ENCODE peak calls at places on chromosomes 5 and 9, in four cellular contexts. H is K562, A is SK-N-SH, R is HepG2. E is an unnamed sample.
A peak's percentile ranks its signal among the peaks of the same experiment; 100 is the strongest.

GRCh38 chr5:68087866-68088265 is 127.7 kb upstream of the PIK3R1 start:
- DNase-seq in H (no peak), A (no peak), R (no peak), E (no peak)

GRCh38 chr5:124843596-124843899 is 97.1 kb upstream of the ZNF608 start:
- DNase-seq in H (no peak), A (no peak), R (no peak), E (no peak)

GRCh38 chr5:178537467-178538381 is 52.5 kb downstream of the COL23A1 start:
- DNase-seq in H (no peak), A (no peak), R (no peak), E (no peak)

GRCh38 chr9:83473488-83473971 is 64.7 kb downstream of the FRMD3 start:
- DNase-seq in H (no peak), A (no peak), R (no peak), E (peak; percentile 28)

GRCh38 chr9:93173365-93174150 is 10.4 kb upstream of the WNK2 start:
- DNase-seq in H (no peak), A (no peak), R (no peak), E (no peak)

GRCh38 chr5:33072700-33073099 is 361.6 kb downstream of the NPR3 start:
- DNase-seq in H (no peak), A (no peak), R (no peak), E (no peak)

GRCh38 chr5:7728076-7728475 is 122.9 kb downstream of the CFAP90 start:
- DNase-seq in H (no peak), A (no peak), R (no peak), E (no peak)

GRCh38 chr5:146947181-146947941 is 68.8 kb upstream of the PPP2R2B start:
- DNase-seq in H (peak; percentile 16), A (peak; percentile 21), R (no peak), E (no peak)

GRCh38 chr5:168401880-168402279 is 84.4 kb upstream of the RARS1 start:
- DNase-seq in H (no peak), A (no peak), R (no peak), E (no peak)

GRCh38 chr5:138659561-138659960 is 84.4 kb upstream of the HSPA9 start:
- DNase-seq in H (no peak), A (no peak), R (no peak), E (no peak)

GRCh38 chr9:93598647-93599241 is 22.4 kb downstream of the PHF2 start:
- DNase-seq in H (no peak), A (no peak), R (no peak), E (no peak)

GRCh38 chr9:35673132-35673997 is at the start of gene CA9:
- DNase-seq in H (no peak), A (no peak), R (peak; percentile 25), E (no peak)

GRCh38 chr9:136117291-136118060 is 1.2 kb downstream of the TMEM250 start:
- DNase-seq in H (peak; percentile 56), A (peak; percentile 59), R (peak; percentile 61), E (no peak)

GRCh38 chr5:50441479-50441815 is 359 bp upstream of the EMB start:
- DNase-seq in H (no peak), A (no peak), R (no peak), E (no peak)

GRCh38 chr9:107612136-107612535 is 122.6 kb upstream of the KLF4 start:
- DNase-seq in H (no peak), A (no peak), R (no peak), E (no peak)

GRCh38 chr5:6342689-6343315 is 35.5 kb downstream of the MED10 start:
- DNase-seq in H (no peak), A (no peak), R (no peak), E (no peak)

GRCh38 chr5:1516615-1517601 is 6.9 kb downstream of the LPCAT1 start:
- DNase-seq in H (no peak), A (no peak), R (peak; percentile 16), E (no peak)

GRCh38 chr9:82987790-82988189 is 75.2 kb downstream of the RASEF start:
- DNase-seq in H (no peak), A (no peak), R (no peak), E (no peak)

GRCh38 chr5:10335711-10336470 is 17.6 kb upstream of the MARCHF6 start:
- DNase-seq in H (no peak), A (no peak), R (peak; percentile 28), E (no peak)

GRCh38 chr5:154220625-154221024 is 30.1 kb downstream of the GALNT10 start:
- DNase-seq in H (no peak), A (no peak), R (no peak), E (no peak)

GRCh38 chr9:35728041-35728971 is 3.7 kb downstream of the TLN1 start:
- DNase-seq in H (peak; percentile 62), A (no peak), R (peak; percentile 91), E (no peak)

GRCh38 chr5:125266106-125266505 is 519.7 kb upstream of the ZNF608 start:
- DNase-seq in H (no peak), A (no peak), R (no peak), E (no peak)

GRCh38 chr9:92660266-92660665 is 9.7 kb downstream of the IPPK start:
- DNase-seq in H (no peak), A (no peak), R (no peak), E (no peak)

GRCh38 chr5:89279458-89280036 is 396.6 kb upstream of the MEF2C start:
- DNase-seq in H (peak; percentile 34), A (no peak), R (no peak), E (peak; percentile 31)

GRCh38 chr9:120394058-120394669 is 185.8 kb downstream of the CDK5RAP2 start:
- DNase-seq in H (no peak), A (no peak), R (peak; percentile 27), E (no peak)

GRCh38 chr5:2995667-2996066 is 244.2 kb upstream of the IRX2 start:
- DNase-seq in H (no peak), A (no peak), R (no peak), E (no peak)

GRCh38 chr5:62901001-62901400 is 322.4 kb downstream of the LRRC70 start:
- DNase-seq in H (no peak), A (no peak), R (no peak), E (no peak)

DNA sequence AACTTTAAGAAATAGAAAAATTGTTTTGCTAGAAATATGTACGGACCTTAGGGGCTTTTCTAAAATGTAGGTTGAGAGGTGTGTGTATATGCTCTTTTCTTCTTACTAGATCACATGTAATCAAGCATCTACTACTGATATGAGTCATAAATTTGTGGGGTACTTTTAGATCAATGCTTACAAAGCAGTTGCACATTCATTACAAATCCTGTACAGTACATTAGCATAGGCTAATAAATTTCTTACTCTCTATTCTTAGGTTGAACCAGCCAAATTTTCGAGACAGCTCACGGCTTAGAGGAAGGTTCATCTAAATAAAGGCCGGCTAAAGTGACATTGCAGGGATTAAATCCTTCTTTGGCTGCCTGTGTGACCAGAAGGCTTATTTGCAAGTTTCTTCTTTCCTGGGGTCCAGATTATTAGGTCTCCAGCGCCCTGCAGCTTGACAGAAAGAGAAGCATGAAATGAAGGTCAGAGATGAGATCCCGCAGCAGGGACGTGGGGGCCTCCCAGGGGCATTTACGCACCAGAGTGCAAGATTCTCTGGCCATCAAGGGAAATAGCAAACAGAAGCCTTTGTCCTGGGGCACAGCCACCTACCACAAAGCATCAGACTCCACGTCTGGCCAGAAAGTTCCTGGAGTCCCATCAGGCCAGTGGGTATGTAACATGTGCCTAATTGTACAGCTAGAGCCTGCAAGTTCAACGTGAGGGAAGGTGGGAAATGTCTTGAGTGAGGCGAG is 53.0 kb downstream of the NIM1K start:
- DNase-seq in H (no peak), A (no peak), R (no peak), E (peak; percentile 57)
- TF ChIP-seq RFX5 in H (no peak), A (no peak), R (no peak), E (no peak)

GRCh38 chr5:73352789-73353188 is 95.8 kb downstream of the FOXD1 start:
- DNase-seq in H (no peak), A (no peak), R (no peak), E (no peak)

GRCh38 chr5:73355083-73355482 is 93.5 kb downstream of the FOXD1 start:
- DNase-seq in H (no peak), A (no peak), R (no peak), E (no peak)

GRCh38 chr5:73354406-73354805 is 94.2 kb downstream of the FOXD1 start:
- DNase-seq in H (no peak), A (no peak), R (no peak), E (no peak)

GRCh38 chr5:73359395-73359794 is 89.2 kb downstream of the FOXD1 start:
- DNase-seq in H (no peak), A (no peak), R (no peak), E (no peak)

DNA sequence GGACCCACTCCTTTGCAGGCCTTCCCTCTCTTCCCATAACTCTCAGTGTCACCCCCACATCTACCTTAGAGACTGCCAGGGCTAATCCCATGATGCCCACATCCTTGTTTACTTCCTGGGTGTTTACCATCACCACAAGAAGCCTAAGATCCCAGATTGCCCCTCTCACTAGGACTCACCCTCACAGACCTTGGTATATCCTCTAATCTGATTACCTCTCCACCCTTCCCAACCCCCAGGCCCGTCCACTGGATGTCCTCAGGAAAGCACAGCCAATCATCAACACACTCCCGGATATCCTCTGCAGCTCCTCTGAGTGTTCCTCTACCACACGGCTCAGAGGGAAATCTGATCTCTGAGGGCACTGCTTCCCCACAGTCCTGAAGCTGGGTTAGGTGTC is 91.0 kb downstream of the FOXD1 start:
- DNase-seq in H (no peak), A (no peak), R (no peak), E (no peak)
- TF ChIP-seq FOXM1 in H (no peak), A (no peak), R (no peak), E (no peak)

GRCh38 chr5:109844148-109844547 is 154.4 kb downstream of the MAN2A1 start:
- DNase-seq in H (peak; percentile 18), A (no peak), R (no peak), E (no peak)
- TF ChIP-seq RFX5 in H (no peak), A (no peak), R (no peak), E (no peak)

GRCh38 chr5:135977375-135977928 is 22.7 kb upstream of the LECT2 start:
- DNase-seq in H (peak; percentile 67), A (no peak), R (no peak), E (no peak)
- TF ChIP-seq FOXM1 in H (no peak), A (no peak), R (no peak), E (no peak)

DNA sequence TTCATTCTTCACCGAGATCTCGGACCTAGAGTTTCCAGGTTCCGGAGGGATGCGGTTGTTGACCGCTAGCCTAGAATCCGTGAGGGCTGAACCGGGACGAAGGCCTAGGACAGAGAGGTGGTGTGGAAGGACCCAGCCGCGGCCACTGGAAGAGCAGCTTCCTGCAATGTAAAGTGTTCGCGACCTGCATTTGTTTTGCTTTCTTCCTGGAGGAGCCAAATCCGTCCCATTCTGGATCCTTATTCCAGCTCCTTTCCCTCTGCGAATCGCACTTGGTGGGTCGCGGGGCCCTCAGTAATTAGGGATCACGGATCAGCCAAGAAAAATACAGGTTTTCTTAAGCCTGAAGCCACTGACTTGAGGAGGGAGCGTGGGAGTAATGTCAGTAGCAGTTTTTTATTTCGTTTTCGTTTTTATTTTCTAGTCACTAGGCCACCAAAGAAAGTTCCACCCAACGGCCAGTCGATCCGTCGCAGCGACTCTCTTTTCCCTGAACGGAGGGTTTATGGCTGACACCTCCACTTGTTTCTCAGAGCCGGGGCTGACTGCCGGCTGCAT is 48.6 kb downstream of the ANXA2R start:
- DNase-seq in H (no peak), A (no peak), R (no peak), E (no peak)
- TF ChIP-seq RFX5 in H (no peak), A (no peak), R (no peak), E (no peak)

DNA sequence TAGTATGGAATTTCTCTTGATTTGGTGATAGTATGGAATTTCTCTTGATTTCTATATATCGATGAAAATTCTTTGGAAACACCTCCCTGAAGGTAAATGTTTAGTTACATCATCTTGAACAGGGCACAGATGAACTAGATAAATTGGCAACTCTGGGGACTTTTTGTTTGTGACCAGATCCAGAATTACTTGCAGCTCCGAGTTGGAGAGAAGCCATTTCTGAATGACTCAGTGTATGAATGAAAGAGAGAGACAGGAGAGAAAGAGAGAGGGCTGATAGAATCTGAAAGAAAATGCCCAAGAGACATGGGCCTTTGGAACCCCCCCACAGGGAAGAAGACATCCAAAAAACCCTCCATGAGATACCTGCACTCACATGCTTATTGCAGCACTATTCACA is 14.1 kb downstream of the TNFSF15 start:
- DNase-seq in H (no peak), A (no peak), R (no peak), E (no peak)
- TF ChIP-seq FOXM1 in H (no peak), A (no peak), R (no peak), E (no peak)

E was measured in GM12878.